ENCODE peak calls at places on chromosomes 12 and 14, in nine cellular contexts. One of them, this sample, is unnamed.
A peak's percentile ranks its signal among the peaks of the same experiment; 100 is the strongest.

GRCh38 chr14:97073622-97074021 is 276.4 kb downstream of the VRK1 start:
- DNase-seq in transverse colon: no peak
- DNase-seq in sigmoid colon: no peak
- DNase-seq in heart left ventricle: no peak
- DNase-seq in testis: no peak
- DNase-seq in lower leg skin: no peak
- DNase-seq in esophagus squamous epithelium: no peak
- DNase-seq in uterus: no peak
- DNase-seq in stomach: no peak
- DNase-seq in this sample: no peak

GRCh38 chr14:81565441-81566290 is 32.0 kb upstream of the SEL1L start:
- DNase-seq in transverse colon: no peak
- DNase-seq in lower leg skin: no peak
- DNase-seq in sigmoid colon: no peak
- DNase-seq in stomach: no peak
- DNase-seq in uterus: no peak
- DNase-seq in esophagus squamous epithelium: no peak
- DNase-seq in heart left ventricle: no peak
- DNase-seq in testis: peak; percentile 45
- DNase-seq in this sample: peak; percentile 63

GRCh38 chr14:58815046-58815701 is 177.4 kb downstream of the DACT1 start:
- DNase-seq in heart left ventricle: no peak
- DNase-seq in sigmoid colon: no peak
- DNase-seq in testis: no peak
- DNase-seq in stomach: no peak
- DNase-seq in transverse colon: no peak
- DNase-seq in esophagus squamous epithelium: no peak
- DNase-seq in lower leg skin: no peak
- DNase-seq in uterus: no peak
- DNase-seq in this sample: no peak

GRCh38 chr14:101602466-101602840 is 41.2 kb downstream of the DIO3 start:
- DNase-seq in transverse colon: peak; percentile 1
- DNase-seq in testis: no peak
- DNase-seq in stomach: no peak
- DNase-seq in esophagus squamous epithelium: no peak
- DNase-seq in sigmoid colon: no peak
- DNase-seq in heart left ventricle: no peak
- DNase-seq in uterus: no peak
- DNase-seq in lower leg skin: no peak
- DNase-seq in this sample: no peak

GRCh38 chr12:10283028-10283427 is 24.6 kb upstream of the KLRD1 start:
- DNase-seq in stomach: no peak
- DNase-seq in esophagus squamous epithelium: no peak
- DNase-seq in sigmoid colon: no peak
- DNase-seq in lower leg skin: no peak
- DNase-seq in transverse colon: no peak
- DNase-seq in uterus: no peak
- DNase-seq in heart left ventricle: no peak
- DNase-seq in testis: no peak
- DNase-seq in this sample: no peak

GRCh38 chr12:121443911-121444841 is 44.3 kb downstream of the RNF34 start:
- DNase-seq in esophagus squamous epithelium: no peak
- DNase-seq in stomach: no peak
- DNase-seq in uterus: no peak
- DNase-seq in sigmoid colon: peak; percentile 67
- DNase-seq in lower leg skin: no peak
- DNase-seq in transverse colon: peak; percentile 66
- DNase-seq in testis: no peak
- DNase-seq in heart left ventricle: no peak
- DNase-seq in this sample: no peak

GRCh38 chr14:59213368-59214315 is 25.2 kb downstream of the DAAM1 start:
- DNase-seq in stomach: no peak
- DNase-seq in heart left ventricle: no peak
- DNase-seq in testis: no peak
- DNase-seq in transverse colon: no peak
- DNase-seq in uterus: no peak
- DNase-seq in esophagus squamous epithelium: no peak
- DNase-seq in lower leg skin: no peak
- DNase-seq in sigmoid colon: no peak
- DNase-seq in this sample: no peak

GRCh38 chr12:28035483-28035882 is 63.0 kb upstream of the PTHLH start:
- DNase-seq in transverse colon: no peak
- DNase-seq in testis: no peak
- DNase-seq in lower leg skin: no peak
- DNase-seq in esophagus squamous epithelium: no peak
- DNase-seq in sigmoid colon: no peak
- DNase-seq in uterus: no peak
- DNase-seq in stomach: no peak
- DNase-seq in heart left ventricle: no peak
- DNase-seq in this sample: no peak

GRCh38 chr12:14836336-14837210 is 6.8 kb downstream of the ART4 start:
- DNase-seq in uterus: no peak
- DNase-seq in heart left ventricle: no peak
- DNase-seq in testis: no peak
- DNase-seq in lower leg skin: no peak
- DNase-seq in sigmoid colon: no peak
- DNase-seq in stomach: no peak
- DNase-seq in esophagus squamous epithelium: no peak
- DNase-seq in transverse colon: no peak
- DNase-seq in this sample: no peak

GRCh38 chr12:14322403-14322802 is 43.1 kb upstream of the ATF7IP start:
- DNase-seq in uterus: no peak
- DNase-seq in transverse colon: no peak
- DNase-seq in sigmoid colon: no peak
- DNase-seq in heart left ventricle: no peak
- DNase-seq in esophagus squamous epithelium: no peak
- DNase-seq in stomach: no peak
- DNase-seq in lower leg skin: no peak
- DNase-seq in testis: no peak
- DNase-seq in this sample: no peak

GRCh38 chr12:113295846-113296556 is 38.9 kb downstream of the SLC8B1 start:
- DNase-seq in lower leg skin: no peak
- DNase-seq in stomach: no peak
- DNase-seq in transverse colon: no peak
- DNase-seq in esophagus squamous epithelium: no peak
- DNase-seq in heart left ventricle: no peak
- DNase-seq in sigmoid colon: no peak
- DNase-seq in testis: no peak
- DNase-seq in uterus: no peak
- DNase-seq in this sample: no peak
- TF ChIP-seq POLR2A in lower leg skin: no peak
- TF ChIP-seq POLR2A in stomach: no peak
- TF ChIP-seq POLR2A in transverse colon: no peak
- TF ChIP-seq POLR2A in esophagus squamous epithelium: no peak
- TF ChIP-seq POLR2A in heart left ventricle: no peak
- TF ChIP-seq POLR2A in sigmoid colon: no peak
- TF ChIP-seq POLR2A in testis: no peak
- TF ChIP-seq POLR2A in uterus: no peak
- TF ChIP-seq POLR2A in this sample: no peak

GRCh38 chr14:24145700-24146621 is at the start of gene PSME2:
- DNase-seq in transverse colon: no peak
- DNase-seq in esophagus squamous epithelium: no peak
- DNase-seq in heart left ventricle: no peak
- DNase-seq in uterus: no peak
- DNase-seq in testis: no peak
- DNase-seq in sigmoid colon: no peak
- DNase-seq in lower leg skin: no peak
- DNase-seq in stomach: no peak
- DNase-seq in this sample: no peak
- TF ChIP-seq POLR2A in transverse colon: no peak
- TF ChIP-seq POLR2A in esophagus squamous epithelium: no peak
- TF ChIP-seq POLR2A in heart left ventricle: no peak
- TF ChIP-seq POLR2A in uterus: peak; percentile 13
- TF ChIP-seq POLR2A in testis: no peak
- TF ChIP-seq POLR2A in sigmoid colon: no peak
- TF ChIP-seq POLR2A in lower leg skin: no peak
- TF ChIP-seq POLR2A in stomach: no peak
- TF ChIP-seq POLR2A in this sample: no peak

GRCh38 chr14:72646861-72647528 is 246.9 kb downstream of the DPF3 start:
- DNase-seq in lower leg skin: no peak
- DNase-seq in testis: peak; percentile 43
- DNase-seq in heart left ventricle: no peak
- DNase-seq in transverse colon: no peak
- DNase-seq in esophagus squamous epithelium: no peak
- DNase-seq in sigmoid colon: no peak
- DNase-seq in uterus: no peak
- DNase-seq in stomach: no peak
- DNase-seq in this sample: no peak

GRCh38 chr14:72645706-72646105 is 248.2 kb downstream of the DPF3 start:
- DNase-seq in uterus: no peak
- DNase-seq in heart left ventricle: no peak
- DNase-seq in sigmoid colon: no peak
- DNase-seq in stomach: no peak
- DNase-seq in esophagus squamous epithelium: no peak
- DNase-seq in testis: no peak
- DNase-seq in lower leg skin: no peak
- DNase-seq in transverse colon: no peak
- DNase-seq in this sample: no peak

GRCh38 chr14:72649603-72650227 is 244.2 kb downstream of the DPF3 start:
- DNase-seq in testis: no peak
- DNase-seq in heart left ventricle: no peak
- DNase-seq in uterus: no peak
- DNase-seq in esophagus squamous epithelium: no peak
- DNase-seq in lower leg skin: no peak
- DNase-seq in transverse colon: no peak
- DNase-seq in stomach: no peak
- DNase-seq in sigmoid colon: no peak
- DNase-seq in this sample: no peak

GRCh38 chr14:72644758-72645489 is 249.0 kb downstream of the DPF3 start:
- DNase-seq in sigmoid colon: no peak
- DNase-seq in esophagus squamous epithelium: no peak
- DNase-seq in testis: no peak
- DNase-seq in heart left ventricle: no peak
- DNase-seq in uterus: no peak
- DNase-seq in transverse colon: no peak
- DNase-seq in stomach: no peak
- DNase-seq in lower leg skin: no peak
- DNase-seq in this sample: no peak

GRCh38 chr14:72647782-72648181 is 246.1 kb downstream of the DPF3 start:
- DNase-seq in sigmoid colon: no peak
- DNase-seq in esophagus squamous epithelium: no peak
- DNase-seq in lower leg skin: no peak
- DNase-seq in testis: no peak
- DNase-seq in heart left ventricle: no peak
- DNase-seq in transverse colon: no peak
- DNase-seq in uterus: no peak
- DNase-seq in stomach: no peak
- DNase-seq in this sample: no peak
- TF ChIP-seq POLR2A in sigmoid colon: no peak
- TF ChIP-seq POLR2A in esophagus squamous epithelium: no peak
- TF ChIP-seq POLR2A in lower leg skin: no peak
- TF ChIP-seq POLR2A in testis: no peak
- TF ChIP-seq POLR2A in heart left ventricle: no peak
- TF ChIP-seq POLR2A in transverse colon: no peak
- TF ChIP-seq POLR2A in uterus: no peak
- TF ChIP-seq POLR2A in stomach: no peak
- TF ChIP-seq POLR2A in this sample: no peak

DNA sequence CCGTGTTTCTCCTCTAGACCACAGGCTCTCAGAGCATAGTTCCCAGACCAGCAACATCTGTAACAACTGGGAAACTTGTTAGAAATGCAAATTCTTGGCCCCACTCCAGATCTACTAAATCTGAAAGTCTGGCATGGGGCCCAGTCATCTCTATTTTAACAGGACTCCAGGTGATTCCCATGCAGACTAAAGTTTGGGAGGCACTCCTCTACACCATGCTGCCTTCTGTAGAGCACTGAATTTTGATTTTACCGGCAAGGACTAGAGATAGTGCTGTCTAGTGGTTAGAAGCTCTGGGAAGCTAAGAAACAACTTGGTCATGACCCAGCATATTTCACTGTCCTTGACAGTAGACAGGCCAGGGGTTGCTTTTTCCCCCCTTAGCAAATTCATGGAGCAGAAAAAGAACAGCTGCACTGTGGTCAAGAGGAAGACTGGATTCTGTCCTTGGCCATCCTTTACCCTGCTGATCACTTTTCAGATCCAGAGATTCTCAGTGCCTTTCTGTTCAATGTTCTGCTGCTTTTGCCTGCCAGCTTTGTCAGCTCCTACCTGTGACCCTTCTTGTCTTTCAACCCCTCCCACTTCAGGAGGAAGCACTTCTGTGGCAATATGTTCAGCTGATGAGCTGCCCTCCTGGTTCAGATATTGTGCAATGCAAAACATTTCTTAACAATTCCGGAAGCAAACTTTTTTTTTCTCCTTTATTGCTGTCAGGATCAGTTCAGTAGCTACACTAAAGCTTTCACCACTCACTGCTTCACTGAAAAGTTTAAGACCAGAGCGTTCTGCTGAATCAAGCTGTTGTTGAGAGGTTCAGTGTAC is 133.8 kb upstream of the NUDT4 start:
- DNase-seq in heart left ventricle: no peak
- DNase-seq in sigmoid colon: peak; percentile 73
- DNase-seq in lower leg skin: no peak
- DNase-seq in stomach: no peak
- DNase-seq in transverse colon: peak; percentile 56
- DNase-seq in uterus: peak; percentile 25
- DNase-seq in testis: no peak
- DNase-seq in esophagus squamous epithelium: no peak
- DNase-seq in this sample: peak; percentile 23
- TF ChIP-seq POLR2A in heart left ventricle: no peak
- TF ChIP-seq POLR2A in sigmoid colon: no peak
- TF ChIP-seq POLR2A in lower leg skin: no peak
- TF ChIP-seq POLR2A in stomach: no peak
- TF ChIP-seq POLR2A in transverse colon: peak; percentile 13
- TF ChIP-seq POLR2A in uterus: no peak
- TF ChIP-seq POLR2A in testis: no peak
- TF ChIP-seq POLR2A in esophagus squamous epithelium: no peak
- TF ChIP-seq POLR2A in this sample: no peak

GRCh38 chr14:55662757-55663156 is 82.8 kb downstream of the KTN1 start:
- DNase-seq in lower leg skin: no peak
- DNase-seq in stomach: no peak
- DNase-seq in esophagus squamous epithelium: no peak
- DNase-seq in uterus: no peak
- DNase-seq in transverse colon: no peak
- DNase-seq in testis: no peak
- DNase-seq in heart left ventricle: no peak
- DNase-seq in sigmoid colon: no peak
- DNase-seq in this sample: no peak

GRCh38 chr14:55665067-55665700 is 85.2 kb downstream of the KTN1 start:
- DNase-seq in uterus: no peak
- DNase-seq in lower leg skin: no peak
- DNase-seq in heart left ventricle: no peak
- DNase-seq in testis: no peak
- DNase-seq in esophagus squamous epithelium: no peak
- DNase-seq in sigmoid colon: no peak
- DNase-seq in transverse colon: no peak
- DNase-seq in stomach: no peak
- DNase-seq in this sample: no peak

DNA sequence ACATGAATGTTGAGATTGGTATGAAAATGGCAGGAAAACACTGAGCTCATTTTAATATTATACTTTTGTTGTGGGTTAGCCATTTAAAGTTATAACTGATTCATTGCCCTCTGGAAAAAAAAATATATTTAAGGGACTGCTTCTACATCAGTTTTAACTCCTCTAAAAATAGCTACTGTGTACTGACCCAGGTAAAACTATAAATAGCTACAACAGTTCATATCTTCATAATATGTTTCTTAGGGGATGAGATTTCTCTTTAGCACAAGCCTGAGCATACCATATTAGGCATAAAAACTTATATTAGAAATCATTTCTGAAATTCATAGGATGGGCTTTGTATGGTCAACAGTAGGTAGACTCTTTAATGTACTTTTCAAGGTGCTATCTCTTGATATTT is 81.0 kb downstream of the KTN1 start:
- DNase-seq in transverse colon: no peak
- DNase-seq in heart left ventricle: no peak
- DNase-seq in esophagus squamous epithelium: no peak
- DNase-seq in sigmoid colon: no peak
- DNase-seq in stomach: no peak
- DNase-seq in testis: no peak
- DNase-seq in lower leg skin: no peak
- DNase-seq in uterus: no peak
- DNase-seq in this sample: no peak
- TF ChIP-seq POLR2A in transverse colon: no peak
- TF ChIP-seq POLR2A in heart left ventricle: no peak
- TF ChIP-seq POLR2A in esophagus squamous epithelium: no peak
- TF ChIP-seq POLR2A in sigmoid colon: no peak
- TF ChIP-seq POLR2A in stomach: no peak
- TF ChIP-seq POLR2A in testis: no peak
- TF ChIP-seq POLR2A in lower leg skin: no peak
- TF ChIP-seq POLR2A in uterus: no peak
- TF ChIP-seq POLR2A in this sample: no peak